ENCODE peak calls at places on chromosomes 7 and 10, in five cellular contexts. T, O, S, G and H are unnamed samples.

GRCh38 chr7:26457702-26458327 is 166.2 kb downstream of the SNX10 start:
- DNase-seq in T (no peak), O (no peak), S (no peak), G (no peak), H (no peak)

GRCh38 chr10:6400331-6400730 is 179.7 kb downstream of the PRKCQ start:
- DNase-seq in T (no peak), O (no peak), S (no peak), G (no peak), H (no peak)

GRCh38 chr7:148697256-148697841 is 1.4 kb upstream of the CUL1 start:
- DNase-seq in T (no peak), O (no peak), S (no peak), G (no peak), H (no peak)

GRCh38 chr10:4127518-4128315 is 342.7 kb upstream of the KLF6 start:
- DNase-seq in T (peak), O (no peak), S (no peak), G (peak), H (no peak)

GRCh38 chr7:123987445-123987844 is 45.4 kb downstream of the TMEM229A start:
- DNase-seq in T (no peak), O (no peak), S (no peak), G (no peak), H (no peak)

GRCh38 chr7:19009241-19009935 is 108.0 kb downstream of the TWIST1 start:
- DNase-seq in T (no peak), O (no peak), S (no peak), G (no peak), H (no peak)

GRCh38 chr7:69599879-69600764 is 1.8 kb downstream of the AUTS2 start:
- DNase-seq in T (no peak), O (no peak), S (no peak), G (no peak), H (no peak)

GRCh38 chr10:110681023-110681681 is 37.0 kb downstream of the RBM20 start:
- DNase-seq in T (peak), O (peak), S (peak), G (no peak), H (peak)

GRCh38 chr7:81638216-81638615 is 131.6 kb downstream of the HGF start:
- DNase-seq in T (peak), O (no peak), S (no peak), G (no peak), H (no peak)
- TF ChIP-seq SIN3A in T (no peak), O (no peak), S (no peak), G (no peak), H (no peak)

DNA sequence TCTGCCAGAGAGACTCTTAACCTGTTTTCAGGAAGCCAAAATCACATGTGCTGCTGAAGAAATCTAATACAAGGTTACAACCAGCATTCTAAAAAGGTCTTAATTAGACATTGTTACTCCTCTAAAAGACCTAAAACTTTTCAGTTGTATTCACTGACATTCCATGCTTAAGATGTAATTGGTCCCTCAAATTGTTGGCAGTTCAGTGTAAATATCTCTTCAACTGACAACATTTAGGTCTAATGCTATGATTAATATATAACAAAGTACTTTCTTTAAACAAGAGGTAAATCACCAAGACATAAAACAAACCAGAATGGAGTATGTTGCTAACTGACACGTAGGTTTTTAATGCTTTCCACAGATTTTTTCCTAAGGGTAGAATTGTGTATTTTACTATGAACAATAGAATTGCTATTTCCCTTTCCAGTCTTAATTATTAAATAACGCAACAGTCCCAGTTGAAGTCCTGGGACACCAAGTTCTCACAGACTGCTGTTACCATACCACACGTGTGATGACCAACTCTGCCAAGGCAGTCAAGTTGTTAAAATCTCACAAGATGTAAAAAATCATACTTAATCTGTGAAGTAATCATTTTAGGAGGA is 4.2 kb downstream of the JCAD start:
- DNase-seq in T (no peak), O (no peak), S (no peak), G (no peak), H (no peak)
- TF ChIP-seq POLR2AphosphoS5 in T (no peak), O (no peak), S (no peak), G (no peak), H (no peak)

GRCh38 chr10:122474145-122474739 is 12.9 kb downstream of the HTRA1 start:
- DNase-seq in T (no peak), O (no peak), S (no peak), G (no peak), H (no peak)
- TF ChIP-seq ATF3 in T (no peak), O (no peak), S (no peak), G (no peak), H (no peak)

DNA sequence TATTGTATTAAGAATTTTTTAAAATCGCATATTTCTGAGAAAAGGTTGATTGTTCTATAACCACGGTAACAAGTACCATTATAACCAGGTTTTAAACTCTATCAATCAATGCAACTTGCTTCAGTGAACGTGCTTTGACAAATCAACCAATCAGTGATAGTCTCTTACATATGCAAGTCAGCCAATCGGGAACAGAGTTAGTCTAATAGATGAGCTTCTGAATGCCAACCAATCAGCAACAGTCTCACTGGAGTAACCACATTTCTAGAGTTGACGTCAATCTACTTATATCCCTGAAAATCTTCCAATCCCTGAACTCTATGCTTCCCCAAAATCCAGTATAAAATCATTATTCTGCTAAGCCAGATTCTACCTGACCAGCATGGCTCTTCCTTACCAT is 44.7 kb upstream of the TRUB1 start:
- DNase-seq in T (peak), O (peak), S (peak), G (no peak), H (no peak)
- TF ChIP-seq SIN3A in T (no peak), O (no peak), S (no peak), G (no peak), H (no peak)

DNA sequence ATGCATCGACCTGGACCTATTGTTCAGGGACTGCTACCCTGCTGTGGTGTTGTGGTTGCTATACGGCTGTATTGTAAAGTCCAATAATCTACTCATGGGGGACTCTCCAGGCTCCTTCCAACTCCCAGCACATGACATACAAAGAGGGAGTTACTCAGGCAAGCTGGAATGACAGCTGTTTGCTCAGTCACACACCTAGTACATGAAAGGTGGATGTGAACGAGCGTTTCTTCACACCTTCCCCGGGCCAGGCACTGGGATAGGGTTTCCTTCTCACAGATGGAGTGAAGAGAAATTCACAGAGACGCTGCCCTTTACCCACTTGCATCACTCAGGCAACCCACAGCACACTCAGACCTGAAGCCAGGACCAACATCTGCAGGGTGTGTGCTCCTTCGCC is 215.7 kb downstream of the TNS3 start:
- DNase-seq in T (no peak), O (no peak), S (no peak), G (no peak), H (no peak)
- TF ChIP-seq POLR2AphosphoS5 in T (no peak), O (no peak), S (no peak), G (no peak), H (no peak)

GRCh38 chr10:133617196-133617595 is 9.4 kb downstream of the FRG2B start:
- DNase-seq in T (no peak), O (no peak), S (no peak), G (no peak), H (no peak)

GRCh38 chr10:133613699-133614098 is 12.9 kb downstream of the FRG2B start:
- DNase-seq in T (no peak), O (no peak), S (no peak), G (no peak), H (no peak)

GRCh38 chr10:133618851-133619250 is 7.7 kb downstream of the FRG2B start:
- DNase-seq in T (no peak), O (no peak), S (no peak), G (no peak), H (no peak)

GRCh38 chr10:133614830-133615580 is 11.6 kb downstream of the FRG2B start:
- DNase-seq in T (no peak), O (no peak), S (no peak), G (no peak), H (no peak)

GRCh38 chr10:133616371-133617130 is 10.0 kb downstream of the FRG2B start:
- DNase-seq in T (no peak), O (no peak), S (no peak), G (no peak), H (no peak)
- TF ChIP-seq ATF3 in T (no peak), O (no peak), S (no peak), G (no peak), H (no peak)

DNA sequence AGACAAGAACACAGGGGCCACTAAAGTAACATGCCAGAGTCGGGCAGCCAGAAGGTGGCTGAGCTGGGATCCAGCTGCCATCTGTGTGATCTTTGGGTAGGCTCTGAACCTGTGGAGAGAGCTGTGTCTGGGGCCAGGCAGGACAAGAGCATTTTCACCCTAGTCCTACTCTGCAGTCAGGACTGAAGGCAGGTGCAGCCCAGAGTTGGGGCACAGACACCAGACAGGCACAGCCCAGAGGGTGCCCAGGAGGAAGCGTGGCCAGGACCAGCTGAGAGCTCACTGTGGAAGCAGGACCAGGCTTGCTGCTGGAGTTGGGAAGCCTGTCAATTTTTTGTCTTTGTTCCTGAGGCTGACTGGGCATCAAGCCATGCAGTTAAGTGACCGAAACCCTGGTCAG is 113.6 kb downstream of the ADCY1 start:
- DNase-seq in T (no peak), O (no peak), S (no peak), G (no peak), H (peak)
- TF ChIP-seq SIN3A in T (no peak), O (no peak), S (no peak), G (no peak), H (no peak)

GRCh38 chr7:156984209-156984891 is 26.1 kb downstream of the MNX1 start:
- DNase-seq in T (no peak), O (no peak), S (no peak), G (no peak), H (no peak)
- TF ChIP-seq POLR2AphosphoS5 in T (no peak), O (no peak), S (no peak), G (no peak), H (no peak)

GRCh38 chr10:83553366-83553765 is 585.9 kb upstream of the GHITM start:
- DNase-seq in T (no peak), O (no peak), S (no peak), G (no peak), H (no peak)
- TF ChIP-seq ATF3 in T (no peak), O (no peak), S (no peak), G (no peak), H (no peak)

DNA sequence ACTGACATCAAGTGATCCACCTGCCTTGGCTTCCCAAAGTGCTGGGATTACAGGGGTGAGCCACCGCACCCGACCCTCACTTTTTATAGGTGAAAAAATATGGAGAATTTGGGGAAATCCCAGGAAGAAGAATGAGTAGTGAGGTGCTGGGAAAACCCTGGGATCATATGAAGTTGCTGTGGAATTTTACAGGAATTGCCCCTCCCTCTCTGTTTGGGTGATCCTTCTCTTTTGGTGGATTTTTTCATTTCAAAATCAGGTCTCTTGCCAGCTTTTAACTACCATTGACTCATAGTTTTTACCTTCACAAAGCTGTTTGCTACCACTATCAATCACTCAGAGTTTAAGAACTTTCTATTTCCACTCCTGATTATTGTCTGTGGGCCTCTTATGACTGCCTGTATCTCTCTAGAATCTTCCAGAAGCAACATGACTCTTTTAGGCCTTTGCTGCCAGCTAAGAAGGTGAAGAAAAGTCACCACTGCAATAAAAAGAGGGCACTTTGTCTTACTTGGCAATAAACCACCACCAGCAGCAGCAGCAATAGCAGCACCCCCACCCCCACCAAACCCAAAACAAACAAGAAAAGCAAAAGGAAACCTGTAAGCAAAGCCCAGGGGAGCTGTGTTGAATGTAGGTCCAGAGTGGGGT is 4.0 kb upstream of the GIMAP8 start:
- DNase-seq in T (no peak), O (no peak), S (no peak), G (no peak), H (no peak)
- TF ChIP-seq SIN3A in T (no peak), O (no peak), S (no peak), G (no peak), H (no peak)